ENCODE peak calls at places on chromosomes 3 and 15, in four cellular contexts. F is A549, V is HepG2, B is K562. G is an unnamed sample.

GRCh38 chr3:194930439-194931204 is 244.9 kb downstream of the FAM43A start:
- DNase-seq in V (peak), F (no peak), B (no peak), G (peak)

GRCh38 chr3:185687479-185687878 is 101.4 kb downstream of the SENP2 start:
- DNase-seq in V (no peak), B (no peak), F (no peak), G (peak)

GRCh38 chr3:47098910-47099309 is 65.0 kb downstream of the SETD2 start:
- DNase-seq in V (no peak), B (no peak), F (no peak), G (no peak)

GRCh38 chr3:144763878-144764454 is 792.3 kb downstream of the DIPK2A start:
- DNase-seq in B (no peak), V (no peak), F (no peak), G (no peak)

GRCh38 chr3:9721015-9721697 is 10.4 kb upstream of the BRPF1 start:
- DNase-seq in F (no peak), V (no peak), B (no peak), G (peak)

GRCh38 chr3:130820976-130821375 is 72.9 kb upstream of the ATP2C1 start:
- DNase-seq in B (no peak), V (peak), F (peak), G (peak)

GRCh38 chr15:40282870-40283614 is at the start of gene ANKRD63:
- DNase-seq in V (no peak), B (peak), F (peak), G (no peak)

GRCh38 chr15:37109952-37110630 is 9.7 kb upstream of the MEIS2 start:
- DNase-seq in V (no peak), B (no peak), F (no peak), G (no peak)

GRCh38 chr15:52337198-52337853 is 41.7 kb upstream of the MYO5C start:
- DNase-seq in F (peak), V (peak), B (no peak), G (peak)

GRCh38 chr3:48405343-48405881 is 24.5 kb downstream of the PLXNB1 start:
- DNase-seq in V (no peak), F (no peak), B (no peak), G (no peak)

GRCh38 chr3:61960976-61961375 is 399.6 kb downstream of the PTPRG start:
- DNase-seq in F (no peak), B (no peak), V (no peak), G (no peak)

GRCh38 chr3:172285844-172286243 is 162.4 kb downstream of the GHSR start:
- DNase-seq in V (no peak), B (no peak), F (no peak), G (peak)

GRCh38 chr15:51076142-51076897 is 18.4 kb downstream of the TNFAIP8L3 start:
- DNase-seq in B (peak), V (no peak), F (no peak), G (no peak)

GRCh38 chr15:70998319-70998718 is 105.7 kb downstream of the LRRC49 start:
- DNase-seq in F (no peak), V (no peak), B (no peak), G (no peak)

GRCh38 chr3:81891496-81891895 is 130.1 kb upstream of the GBE1 start:
- DNase-seq in V (no peak), F (no peak), B (no peak), G (no peak)

DNA sequence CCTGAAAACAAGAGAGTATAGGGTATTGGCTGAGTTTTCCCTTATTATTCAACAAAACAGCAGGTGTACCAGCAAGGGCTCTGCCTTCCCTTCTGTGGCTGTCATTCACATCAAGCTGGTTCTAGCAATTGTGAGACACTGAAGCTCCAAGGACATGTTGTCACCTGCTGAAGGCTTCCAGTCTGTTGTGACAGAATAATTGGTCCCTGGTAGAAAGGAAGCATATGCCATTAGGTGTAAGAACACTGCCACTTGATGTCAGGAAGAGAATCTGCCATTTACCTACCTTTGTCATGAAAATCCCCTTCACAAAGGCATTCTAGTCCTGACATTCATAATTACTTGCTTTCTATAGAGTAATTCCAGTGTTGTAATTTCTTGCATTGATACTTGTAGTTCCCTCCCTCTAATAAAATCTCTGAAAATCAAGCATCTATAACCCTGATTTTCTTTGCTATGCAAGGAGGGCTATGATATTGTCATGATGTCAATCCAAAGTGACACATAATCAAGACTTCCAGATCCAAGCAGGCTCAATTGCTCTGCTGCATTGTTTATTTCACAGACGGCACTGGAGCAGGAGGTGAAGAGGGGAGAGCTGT is 425.1 kb downstream of the RBMS3 start:
- DNase-seq in V (no peak), F (no peak), B (no peak), G (no peak)
- TF ChIP-seq RFX5 in V (no peak), F (no peak), B (no peak), G (no peak)

GRCh38 chr3:51706021-51706485 is 815 bp upstream of the GRM2 start:
- DNase-seq in B (no peak), V (no peak), F (no peak), G (no peak)
- TF ChIP-seq RAD21 in B (no peak), V (no peak), F (no peak), G (no peak)

GRCh38 chr3:7789324-7789723 is 712.3 kb upstream of the LMCD1 start:
- DNase-seq in F (no peak), V (no peak), B (no peak), G (no peak)

GRCh38 chr3:7793786-7794185 is 707.8 kb upstream of the LMCD1 start:
- DNase-seq in B (no peak), V (no peak), F (no peak), G (no peak)

GRCh38 chr3:7787871-7788828 is 713.5 kb upstream of the LMCD1 start:
- DNase-seq in V (no peak), F (no peak), B (no peak), G (no peak)

GRCh38 chr3:7788881-7789280 is 712.7 kb upstream of the LMCD1 start:
- DNase-seq in F (no peak), B (no peak), V (no peak), G (no peak)
- TF ChIP-seq CEBPB in F (no peak), B (no peak), V (no peak), G (no peak)

GRCh38 chr15:38928431-38928830 is 363.8 kb upstream of the RASGRP1 start:
- DNase-seq in F (no peak), B (no peak), V (no peak), G (no peak)

GRCh38 chr15:38930851-38931572 is 366.4 kb upstream of the RASGRP1 start:
- DNase-seq in V (no peak), B (no peak), F (no peak), G (peak)
- TF ChIP-seq RFX5 in V (no peak), B (no peak), F (no peak), G (no peak)

GRCh38 chr3:98564282-98565005 is 29.0 kb downstream of the CPOX start:
- DNase-seq in F (no peak), V (no peak), B (no peak), G (no peak)

GRCh38 chr3:98565237-98565643 is 28.2 kb downstream of the CPOX start:
- DNase-seq in F (no peak), V (no peak), B (no peak), G (no peak)

GRCh38 chr3:98561727-98562521 is 30.1 kb downstream of the GPR15 start:
- DNase-seq in F (no peak), B (no peak), V (no peak), G (peak)

GRCh38 chr3:98565843-98566242 is 27.6 kb downstream of the CPOX start:
- DNase-seq in B (no peak), V (no peak), F (no peak), G (no peak)

DNA sequence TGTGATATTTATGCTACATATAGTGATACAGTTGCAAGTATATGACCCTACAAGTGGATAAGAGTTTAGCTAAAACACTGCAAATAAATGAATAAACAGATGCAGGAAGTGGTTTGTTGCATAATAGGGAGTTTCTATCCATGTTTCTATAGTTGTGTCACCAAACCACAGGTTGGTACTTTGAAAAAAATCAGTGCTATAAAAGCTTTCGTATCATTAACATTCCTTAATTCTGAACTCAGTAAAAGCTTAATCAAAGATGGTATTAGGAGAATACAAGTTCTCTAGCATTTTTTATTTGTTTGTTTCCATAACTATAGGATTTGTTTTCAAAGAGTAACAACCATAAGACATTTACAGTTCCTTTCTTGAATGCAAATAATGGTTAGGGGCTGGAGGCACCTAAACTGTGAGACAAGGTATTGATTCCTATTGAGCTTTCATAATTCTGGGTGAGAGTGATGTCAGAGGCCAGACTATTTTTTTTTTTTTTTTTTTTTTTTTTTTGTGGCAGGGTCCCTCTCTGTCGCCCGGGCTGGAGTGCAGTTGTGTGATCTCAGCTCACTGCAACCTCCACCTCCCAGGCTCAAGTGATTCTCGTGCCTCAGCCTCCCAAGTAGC is 29.6 kb downstream of the CPOX start:
- DNase-seq in F (no peak), B (no peak), V (no peak), G (peak)
- TF ChIP-seq RAD21 in F (no peak), B (no peak), V (no peak), G (no peak)

GRCh38 chr3:36476274-36476942 is 96.1 kb downstream of the STAC start:
- DNase-seq in B (no peak), V (no peak), F (no peak), G (no peak)
- TF ChIP-seq CEBPB in B (no peak), V (no peak), F (no peak), G (no peak)

DNA sequence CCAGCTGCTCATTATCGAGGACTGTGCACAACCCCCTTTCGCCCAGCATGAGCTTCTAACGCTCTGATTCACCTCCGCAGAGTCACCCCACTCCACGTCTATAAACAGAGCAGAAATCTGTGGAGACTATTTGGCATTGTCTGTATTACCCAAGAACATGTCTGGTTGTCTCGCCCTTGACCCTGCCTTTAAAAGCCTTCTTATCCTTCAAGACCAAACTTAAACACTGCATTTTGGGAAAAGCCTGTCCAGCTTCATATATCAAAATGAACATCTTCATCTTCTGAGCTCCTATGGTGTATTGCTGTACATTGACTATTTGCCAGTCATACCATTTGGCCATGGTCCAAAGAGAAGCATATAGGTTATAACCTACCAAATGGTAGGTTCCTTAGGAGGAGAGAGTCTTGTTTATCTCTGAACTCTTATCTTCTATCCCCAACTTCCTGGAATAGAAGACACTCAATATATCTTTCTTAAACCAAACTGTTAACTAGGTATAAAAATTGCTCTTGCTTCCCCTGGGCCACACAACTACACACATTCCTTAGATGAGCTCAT is 90.2 kb downstream of the FBN1 start:
- DNase-seq in B (peak), F (no peak), V (no peak), G (peak)
- TF ChIP-seq RFX5 in B (no peak), F (no peak), V (no peak), G (no peak)

DNA sequence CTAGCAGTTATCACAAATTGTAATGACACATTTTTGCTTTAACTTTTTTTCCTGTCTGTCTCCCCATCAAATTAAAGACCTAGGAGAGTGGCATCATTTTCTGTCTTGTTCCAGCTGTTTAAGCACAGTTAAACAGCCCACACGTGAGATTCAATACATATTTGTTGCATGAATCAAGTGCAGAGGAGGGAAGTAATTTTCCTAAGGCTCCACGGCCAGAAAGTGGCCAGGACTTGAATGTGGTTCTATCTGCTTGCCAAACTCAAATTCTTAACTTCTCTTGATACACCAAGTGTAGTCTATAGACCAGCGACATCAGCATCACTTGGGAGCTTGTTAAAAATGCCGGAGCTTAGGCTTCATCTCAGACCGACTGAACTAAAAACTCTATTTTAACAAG is 724.8 kb upstream of the CFAP20DC start:
- DNase-seq in B (no peak), F (no peak), V (no peak), G (peak)
- TF ChIP-seq RAD21 in B (no peak), F (no peak), V (no peak), G (no peak)

DNA sequence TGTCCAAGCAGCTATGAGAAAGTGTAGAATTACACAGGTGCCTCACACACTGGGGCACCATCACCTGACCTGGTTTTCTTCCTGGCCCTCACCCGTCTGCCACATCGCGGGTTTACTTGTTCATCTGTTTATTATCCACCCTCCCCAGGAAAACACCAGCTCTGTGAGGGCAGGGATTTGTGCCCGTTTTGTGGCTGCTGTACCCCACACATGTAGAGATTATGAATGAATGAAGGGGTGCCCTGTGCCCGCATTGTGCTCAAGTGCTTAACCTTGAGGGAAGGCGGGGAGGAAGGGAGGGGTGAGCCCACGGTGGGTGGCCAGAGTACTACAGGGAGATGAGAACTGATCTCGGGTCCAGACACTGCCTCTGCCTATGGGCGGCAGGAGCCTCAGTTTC is 108.4 kb downstream of the WNT7A start:
- DNase-seq in F (no peak), B (no peak), V (no peak), G (no peak)
- TF ChIP-seq CEBPB in F (no peak), B (no peak), V (no peak), G (no peak)

GRCh38 chr3:73624363-73625123 is at the start of gene PDZRN3:
- DNase-seq in F (no peak), V (no peak), B (no peak), G (peak)
- TF ChIP-seq RFX5 in F (no peak), V (no peak), B (no peak), G (no peak)